ENCODE peak calls at places on chromosome 16, in nine cellular contexts. W is bronchial epithelial cell; U is suprapubic skin; Y is dorsolateral prefrontal cortex; A is left lung; C is CD4-positive, alpha-beta T cell; H is endodermal cell; N is tibial nerve; M is left ventricle myocardium inferior. R is an unnamed sample.

GRCh38 chr16:75320435-75320834 is 69.0 kb upstream of the BCAR1 start:
- DNase-seq in W (no peak), U (no peak), Y (peak; percentile 79), A (no peak), C (no peak), H (peak; percentile 64), N (no peak), M (no peak), R (no peak)

GRCh38 chr16:6689643-6690042 is 643.0 kb upstream of the RBFOX1 start:
- DNase-seq in W (no peak), U (no peak), Y (no peak), A (no peak), C (no peak), H (no peak), N (no peak), M (no peak), R (no peak)

GRCh38 chr16:87333581-87334331 is 16.6 kb upstream of the C16orf95 start:
- DNase-seq in W (no peak), U (no peak), Y (no peak), A (peak; percentile 73), C (no peak), H (no peak), N (no peak), M (no peak), R (no peak)

GRCh38 chr16:68954871-68955635 is 111.7 kb downstream of the TANGO6 start:
- DNase-seq in W (no peak), U (no peak), Y (no peak), A (no peak), C (no peak), H (no peak), N (no peak), M (no peak), R (no peak)

GRCh38 chr16:3007059-3007956 is 5.4 kb upstream of the CLDN9 start:
- DNase-seq in W (no peak), U (no peak), Y (no peak), A (no peak), C (no peak), H (peak; percentile 84), N (no peak), M (no peak), R (no peak)

GRCh38 chr16:17501321-17501720 is 30.6 kb upstream of the XYLT1 start:
- DNase-seq in W (no peak), U (no peak), Y (no peak), A (no peak), C (no peak), H (no peak), N (no peak), M (no peak), R (no peak)

GRCh38 chr16:85554791-85555548 is 58.2 kb upstream of the GSE1 start:
- DNase-seq in W (peak; percentile 29), U (no peak), Y (no peak), A (peak; percentile 92), C (peak; percentile 24), H (no peak), N (no peak), M (peak; percentile 64), R (no peak)

GRCh38 chr16:14650629-14651028 is 17.9 kb downstream of the BFAR start:
- DNase-seq in W (peak; percentile 97), U (no peak), Y (no peak), A (no peak), C (no peak), H (no peak), N (no peak), M (no peak), R (no peak)

GRCh38 chr16:56938664-56939513 is 6.9 kb downstream of the HERPUD1 start:
- DNase-seq in W (no peak), U (no peak), Y (no peak), A (no peak), C (no peak), H (no peak), N (no peak), M (no peak), R (no peak)

GRCh38 chr16:75591001-75591852 is 25.0 kb downstream of the GABARAPL2 start:
- DNase-seq in W (peak; percentile 20), U (peak; percentile 61), Y (peak; percentile 39), A (no peak), C (no peak), H (no peak), N (peak; percentile 28), M (peak; percentile 69), R (no peak)

GRCh38 chr16:26987631-26988030 is 79.1 kb upstream of the C16orf82 start:
- DNase-seq in W (no peak), U (no peak), Y (no peak), A (no peak), C (no peak), H (peak; percentile 38), N (no peak), M (no peak), R (no peak)

GRCh38 chr16:28260193-28260592 is 32.1 kb upstream of the SBK1 start:
- DNase-seq in W (no peak), U (no peak), Y (no peak), A (no peak), C (no peak), H (peak; percentile 65), N (no peak), M (peak; percentile 42), R (no peak)

GRCh38 chr16:81652798-81653505 is 126.1 kb upstream of the PLCG2 start:
- DNase-seq in W (no peak), U (no peak), Y (no peak), A (no peak), C (no peak), H (peak; percentile 57), N (no peak), M (no peak), R (no peak)

GRCh38 chr16:57797526-57798266 is 4.6 kb downstream of the KIFC3 start:
- DNase-seq in W (peak; percentile 78), U (no peak), Y (no peak), A (peak; percentile 91), C (no peak), H (peak; percentile 90), N (no peak), M (no peak), R (no peak)

GRCh38 chr16:7090628-7091115 is 242.0 kb upstream of the RBFOX1 start:
- DNase-seq in W (no peak), U (no peak), Y (no peak), A (no peak), C (no peak), H (peak; percentile 52), N (no peak), M (no peak), R (no peak)

GRCh38 chr16:10616744-10617640 is 36.6 kb upstream of the EMP2 start:
- DNase-seq in W (peak; percentile 74), U (peak; percentile 80), Y (no peak), A (no peak), C (no peak), H (peak; percentile 83), N (peak; percentile 27), M (peak; percentile 74), R (no peak)
- TF ChIP-seq CTCF in W (peak; percentile 25), U (peak; percentile 12), Y (no peak), A (peak; percentile 16), C (no peak), H (no peak), N (no peak), M (peak; percentile 46), R (no peak)

DNA sequence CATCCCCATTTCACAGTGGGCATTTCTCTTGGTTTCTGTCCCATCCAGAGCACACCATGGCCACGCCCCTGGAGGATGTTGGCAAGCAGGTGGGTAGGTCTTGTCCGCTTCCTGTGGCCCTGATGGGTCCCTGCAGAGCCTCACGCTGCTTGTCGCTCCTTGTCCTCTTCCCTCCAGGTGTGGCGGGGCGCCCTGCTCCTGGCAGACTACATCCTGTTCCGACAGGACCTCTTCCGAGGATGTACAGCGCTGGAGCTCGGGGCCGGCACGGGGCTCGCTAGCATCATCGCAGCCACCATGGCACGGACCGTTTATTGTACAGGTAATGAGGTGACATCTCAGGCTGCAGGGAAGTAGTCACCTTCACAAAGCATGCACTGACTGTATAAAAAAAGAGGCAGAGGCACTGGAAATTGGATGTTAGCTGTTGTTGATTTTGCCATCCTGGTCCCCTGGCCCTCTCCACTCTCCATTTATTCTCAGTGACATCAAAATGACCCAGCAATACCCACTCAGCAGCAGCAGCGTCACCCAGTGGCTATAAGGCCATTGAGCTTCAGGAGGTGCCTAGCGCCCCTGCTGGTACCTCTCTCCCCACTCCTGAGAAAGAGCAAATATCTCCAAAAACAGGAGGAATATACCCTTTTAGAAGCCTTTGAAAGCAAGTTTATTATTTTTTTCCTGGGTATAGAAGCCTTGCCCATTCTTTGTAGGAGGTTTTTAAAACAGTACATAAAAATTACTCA is 13.7 kb downstream of the METTL22 start:
- DNase-seq in W (peak; percentile 35), U (peak; percentile 59), Y (peak; percentile 40), A (no peak), C (no peak), H (peak; percentile 89), N (no peak), M (no peak), R (no peak)
- TF ChIP-seq CTCF in W (peak; percentile 83), U (no peak), Y (peak; percentile 28), A (no peak), C (no peak), H (peak; percentile 99), N (peak; percentile 27), M (peak; percentile 17), R (no peak)

GRCh38 chr16:19984136-19984535 is 89.6 kb downstream of the GPR139 start:
- DNase-seq in W (no peak), U (no peak), Y (no peak), A (no peak), C (no peak), H (no peak), N (no peak), M (no peak), R (no peak)

GRCh38 chr16:19979638-19980037 is 94.1 kb downstream of the GPR139 start:
- DNase-seq in W (no peak), U (no peak), Y (no peak), A (no peak), C (no peak), H (no peak), N (no peak), M (no peak), R (no peak)

GRCh38 chr16:19980866-19981265 is 92.8 kb downstream of the GPR139 start:
- DNase-seq in W (no peak), U (no peak), Y (no peak), A (no peak), C (no peak), H (peak; percentile 74), N (no peak), M (no peak), R (no peak)
- TF ChIP-seq CTCF in W (peak; percentile 7), U (no peak), Y (peak; percentile 20), A (no peak), C (no peak), H (peak; percentile 84), N (no peak), M (no peak), R (no peak)

DNA sequence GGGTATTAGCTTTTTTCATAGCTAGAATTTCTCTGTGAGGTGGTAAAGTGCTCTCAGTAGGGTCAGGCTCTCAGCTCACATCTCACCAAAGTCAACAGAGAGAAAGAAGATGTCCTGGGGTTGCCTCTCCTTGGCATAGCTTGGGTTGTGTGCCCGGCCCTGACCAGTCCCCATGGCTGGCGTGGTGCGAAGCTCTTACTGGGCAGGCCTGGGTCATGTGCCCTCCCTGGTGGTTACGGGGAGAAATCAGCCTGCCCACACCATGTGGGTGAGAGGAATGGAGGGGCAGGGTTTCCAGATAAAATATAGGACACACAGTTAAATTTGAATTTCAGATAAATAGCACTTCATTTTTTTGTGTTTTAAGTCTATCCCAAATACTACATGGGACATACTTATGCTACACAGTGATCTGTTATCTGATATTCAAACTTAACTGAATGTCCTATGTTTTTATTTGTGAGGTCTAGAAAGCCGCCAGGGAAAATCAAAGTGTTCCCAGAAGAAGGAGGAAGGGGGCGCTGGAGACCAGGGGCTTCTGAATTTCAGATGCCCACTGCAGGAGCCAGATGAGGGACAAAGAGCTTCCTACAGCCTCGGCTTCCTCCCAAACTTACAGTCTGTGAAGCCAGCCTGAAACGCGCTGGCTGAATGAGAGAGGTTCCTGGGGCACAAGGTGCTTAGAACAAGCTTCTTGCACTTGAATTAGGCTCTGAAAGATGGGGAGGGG is 45.4 kb downstream of the NKD1 start:
- DNase-seq in W (no peak), U (no peak), Y (no peak), A (no peak), C (no peak), H (peak; percentile 88), N (no peak), M (no peak), R (no peak)
- TF ChIP-seq CTCF in W (no peak), U (no peak), Y (peak; percentile 46), A (no peak), C (no peak), H (peak; percentile 87), N (no peak), M (peak; percentile 49), R (no peak)

R was measured in omental fat pad.